ENCODE peak calls at places on chromosomes 6 and 20, in nine cellular contexts. I, A, K, G, M, V, D, C and F are unnamed samples.

GRCh38 chr6:42339991-42340401 is 111.7 kb downstream of the TRERF1 start:
- DNase-seq in I (no peak), A (no peak), K (no peak), G (no peak), M (no peak), V (no peak), D (no peak), C (no peak), F (no peak)

GRCh38 chr20:63522981-63523611 is 2.5 kb downstream of the PPDPF start:
- DNase-seq in I (no peak), A (no peak), K (no peak), G (no peak), M (no peak), V (no peak), D (no peak), C (no peak), F (no peak)

GRCh38 chr6:56851541-56852248 is 103.2 kb upstream of the BEND6 start:
- DNase-seq in I (peak; percentile 64), A (peak; percentile 55), K (peak; percentile 91), G (no peak), M (peak; percentile 59), V (peak; percentile 57), D (no peak), C (no peak), F (peak; percentile 95)

GRCh38 chr20:62647521-62648317 is 5.4 kb downstream of the SLCO4A1 start:
- DNase-seq in I (no peak), A (no peak), K (no peak), G (no peak), M (no peak), V (no peak), D (no peak), C (no peak), F (no peak)

GRCh38 chr6:73339340-73339739 is 14.7 kb downstream of the DPPA5 start:
- DNase-seq in I (peak; percentile 20), A (no peak), K (no peak), G (no peak), M (no peak), V (no peak), D (no peak), C (no peak), F (no peak)

GRCh38 chr6:56102216-56102615 is 145.2 kb downstream of the COL21A1 start:
- DNase-seq in I (no peak), A (no peak), K (no peak), G (no peak), M (no peak), V (no peak), D (no peak), C (no peak), F (no peak)

GRCh38 chr6:74879234-74879633 is 326.6 kb downstream of the COL12A1 start:
- DNase-seq in I (no peak), A (peak; percentile 64), K (peak; percentile 94), G (no peak), M (peak; percentile 77), V (peak; percentile 63), D (no peak), C (no peak), F (no peak)

GRCh38 chr6:150448221-150448620 is 79.4 kb downstream of the IYD start:
- DNase-seq in I (no peak), A (no peak), K (no peak), G (no peak), M (no peak), V (no peak), D (no peak), C (no peak), F (peak; percentile 18)

GRCh38 chr6:113719545-113719944 is 137.6 kb upstream of the MARCKS start:
- DNase-seq in I (no peak), A (no peak), K (peak; percentile 48), G (no peak), M (no peak), V (no peak), D (no peak), C (no peak), F (no peak)

GRCh38 chr6:4608361-4609115 is 167.7 kb upstream of the CDYL start:
- DNase-seq in I (no peak), A (no peak), K (no peak), G (no peak), M (no peak), V (no peak), D (no peak), C (no peak), F (peak; percentile 42)

GRCh38 chr6:4351857-4352669 is 216.7 kb upstream of the ECI2 start:
- DNase-seq in I (no peak), A (peak; percentile 90), K (peak; percentile 94), G (no peak), M (peak; percentile 91), V (peak; percentile 70), D (no peak), C (no peak), F (peak; percentile 78)

GRCh38 chr6:137811121-137811911 is 55.7 kb upstream of the TNFAIP3 start:
- DNase-seq in I (peak; percentile 66), A (no peak), K (peak; percentile 95), G (no peak), M (peak; percentile 85), V (peak; percentile 43), D (peak; percentile 50), C (peak; percentile 71), F (peak; percentile 89)

GRCh38 chr6:128252293-128253176 is 267.9 kb downstream of the PTPRK start:
- DNase-seq in I (no peak), A (no peak), K (no peak), G (no peak), M (no peak), V (no peak), D (no peak), C (no peak), F (no peak)

GRCh38 chr20:4787069-4787468 is 65.4 kb downstream of the PRND start:
- DNase-seq in I (no peak), A (peak; percentile 14), K (peak; percentile 36), G (no peak), M (no peak), V (no peak), D (no peak), C (no peak), F (no peak)

GRCh38 chr20:1946442-1946761 is 47.5 kb downstream of the PDYN start:
- DNase-seq in I (no peak), A (no peak), K (no peak), G (no peak), M (no peak), V (no peak), D (no peak), C (no peak), F (no peak)

GRCh38 chr6:163620670-163621330 is 206.3 kb downstream of the QKI start:
- DNase-seq in I (no peak), A (no peak), K (peak; percentile 15), G (no peak), M (no peak), V (no peak), D (no peak), C (no peak), F (no peak)

GRCh38 chr6:133369755-133370154 is 128.6 kb downstream of the EYA4 start:
- DNase-seq in I (no peak), A (no peak), K (no peak), G (no peak), M (no peak), V (no peak), D (no peak), C (no peak), F (no peak)

GRCh38 chr6:90186637-90187361 is 109.8 kb downstream of the BACH2 start:
- DNase-seq in I (no peak), A (no peak), K (no peak), G (no peak), M (no peak), V (no peak), D (no peak), C (peak; percentile 42), F (no peak)